ENCODE peak calls at places on chromosomes 16 and 17, in seven cellular contexts. One of them, this sample, is unnamed.

GRCh38 chr17:64470676-64471075 is 21.8 kb downstream of the MILR1 start:
- DNase-seq in kidney glomerular epithelial cell: no peak
- DNase-seq in stimulated activated CD8-positive, alpha-beta memory T cell treated with anti-CD3 and anti-CD28 coated beads, Interleukin-7, amount 100 ng/mL, for 1 hour: no peak
- DNase-seq in NCI-H748 treated with DMSO at 0.1 percent for 48 hours: no peak
- DNase-seq in A172: no peak
- DNase-seq in A673: no peak
- DNase-seq in T-helper 2 cell: no peak
- DNase-seq in this sample: no peak

GRCh38 chr16:57564571-57565270 is 22.3 kb downstream of the ADGRG5 start:
- DNase-seq in T-helper 2 cell: no peak
- DNase-seq in A172: peak; percentile 83
- DNase-seq in A673: no peak
- DNase-seq in NCI-H748 treated with DMSO at 0.1 percent for 48 hours: no peak
- DNase-seq in kidney glomerular epithelial cell: no peak
- DNase-seq in stimulated activated CD8-positive, alpha-beta memory T cell treated with anti-CD3 and anti-CD28 coated beads, Interleukin-7, amount 100 ng/mL, for 1 hour: no peak
- DNase-seq in this sample: no peak

GRCh38 chr17:41451154-41451728 is 10.5 kb upstream of the KRT38 start:
- DNase-seq in A673: no peak
- DNase-seq in kidney glomerular epithelial cell: no peak
- DNase-seq in T-helper 2 cell: no peak
- DNase-seq in A172: peak; percentile 50
- DNase-seq in NCI-H748 treated with DMSO at 0.1 percent for 48 hours: no peak
- DNase-seq in stimulated activated CD8-positive, alpha-beta memory T cell treated with anti-CD3 and anti-CD28 coated beads, Interleukin-7, amount 100 ng/mL, for 1 hour: no peak
- DNase-seq in this sample: no peak

GRCh38 chr17:65368341-65368740 is 193.1 kb downstream of the AXIN2 start:
- DNase-seq in T-helper 2 cell: no peak
- DNase-seq in kidney glomerular epithelial cell: no peak
- DNase-seq in NCI-H748 treated with DMSO at 0.1 percent for 48 hours: no peak
- DNase-seq in A673: no peak
- DNase-seq in A172: no peak
- DNase-seq in stimulated activated CD8-positive, alpha-beta memory T cell treated with anti-CD3 and anti-CD28 coated beads, Interleukin-7, amount 100 ng/mL, for 1 hour: no peak
- DNase-seq in this sample: no peak

GRCh38 chr16:71569621-71570020 is 7.3 kb downstream of the TAT start:
- DNase-seq in A673: no peak
- DNase-seq in stimulated activated CD8-positive, alpha-beta memory T cell treated with anti-CD3 and anti-CD28 coated beads, Interleukin-7, amount 100 ng/mL, for 1 hour: no peak
- DNase-seq in kidney glomerular epithelial cell: no peak
- DNase-seq in NCI-H748 treated with DMSO at 0.1 percent for 48 hours: no peak
- DNase-seq in A172: no peak
- DNase-seq in T-helper 2 cell: no peak
- DNase-seq in this sample: no peak

GRCh38 chr17:38454528-38454927 is 26.3 kb downstream of the ARHGAP23 start:
- DNase-seq in kidney glomerular epithelial cell: peak; percentile 71
- DNase-seq in stimulated activated CD8-positive, alpha-beta memory T cell treated with anti-CD3 and anti-CD28 coated beads, Interleukin-7, amount 100 ng/mL, for 1 hour: no peak
- DNase-seq in A172: peak; percentile 97
- DNase-seq in NCI-H748 treated with DMSO at 0.1 percent for 48 hours: no peak
- DNase-seq in T-helper 2 cell: no peak
- DNase-seq in A673: no peak
- DNase-seq in this sample: no peak

GRCh38 chr17:64388961-64389565 is 1.6 kb downstream of the PECAM1 start:
- DNase-seq in stimulated activated CD8-positive, alpha-beta memory T cell treated with anti-CD3 and anti-CD28 coated beads, Interleukin-7, amount 100 ng/mL, for 1 hour: no peak
- DNase-seq in kidney glomerular epithelial cell: no peak
- DNase-seq in T-helper 2 cell: no peak
- DNase-seq in A172: no peak
- DNase-seq in NCI-H748 treated with DMSO at 0.1 percent for 48 hours: no peak
- DNase-seq in A673: no peak
- DNase-seq in this sample: no peak

GRCh38 chr16:57802635-57803412 is 533 bp upstream of the KIFC3 start:
- DNase-seq in stimulated activated CD8-positive, alpha-beta memory T cell treated with anti-CD3 and anti-CD28 coated beads, Interleukin-7, amount 100 ng/mL, for 1 hour: no peak
- DNase-seq in A673: no peak
- DNase-seq in kidney glomerular epithelial cell: peak; percentile 49
- DNase-seq in NCI-H748 treated with DMSO at 0.1 percent for 48 hours: no peak
- DNase-seq in T-helper 2 cell: no peak
- DNase-seq in A172: no peak
- DNase-seq in this sample: no peak

GRCh38 chr16:84379008-84379730 is 10.8 kb downstream of the ATP2C2 start:
- DNase-seq in kidney glomerular epithelial cell: no peak
- DNase-seq in T-helper 2 cell: no peak
- DNase-seq in A172: no peak
- DNase-seq in A673: no peak
- DNase-seq in NCI-H748 treated with DMSO at 0.1 percent for 48 hours: no peak
- DNase-seq in stimulated activated CD8-positive, alpha-beta memory T cell treated with anti-CD3 and anti-CD28 coated beads, Interleukin-7, amount 100 ng/mL, for 1 hour: no peak
- DNase-seq in this sample: no peak